ENCODE peak calls at places on chromosomes 11 and 22, in four cellular contexts. K is endodermal cell; I is Peyer's patch; B is CD4-positive, CD25-positive, alpha-beta regulatory T cell. E is an unnamed sample.

GRCh38 chr11:62974848-62975522 is 9.8 kb downstream of the SLC22A6 start:
- DNase-seq in K (peak; percentile 82), I (peak; percentile 79), B (no peak), E (no peak)

GRCh38 chr11:112417339-112417738 is 156.7 kb upstream of the PLET1 start:
- DNase-seq in K (no peak), I (no peak), B (no peak), E (no peak)

GRCh38 chr11:57484141-57484710 is 23.9 kb downstream of the RTN4RL2 start:
- DNase-seq in K (no peak), I (peak; percentile 53), B (no peak), E (no peak)

GRCh38 chr22:41873391-41873790 is 40.5 kb downstream of the SREBF2 start:
- DNase-seq in K (no peak), I (no peak), B (peak; percentile 27), E (no peak)

GRCh38 chr11:8071616-8072581 is 9.1 kb upstream of the TUB start:
- DNase-seq in K (peak; percentile 70), I (peak; percentile 41), B (no peak), E (no peak)

GRCh38 chr11:1152316-1153104 is 5.2 kb upstream of the MUC5AC start:
- DNase-seq in K (no peak), I (peak; percentile 38), B (no peak), E (peak; percentile 71)

GRCh38 chr11:71356280-71356876 is 91.8 kb downstream of the DHCR7 start:
- DNase-seq in K (no peak), I (no peak), B (no peak), E (no peak)

GRCh38 chr22:33393432-33393831 is 335.3 kb upstream of the SYN3 start:
- DNase-seq in K (no peak), I (no peak), B (no peak), E (no peak)

GRCh38 chr11:71502871-71503435 is 24.1 kb upstream of the KRTAP5-7 start:
- DNase-seq in K (no peak), I (no peak), B (no peak), E (no peak)

GRCh38 chr11:121540627-121541026 is 87.9 kb upstream of the SORL1-AS1 start:
- DNase-seq in K (no peak), I (no peak), B (no peak), E (no peak)

GRCh38 chr11:118618115-118618990 is 10.9 kb downstream of the PHLDB1 start:
- DNase-seq in K (peak; percentile 55), I (peak; percentile 69), B (no peak), E (peak; percentile 68)

GRCh38 chr11:108019870-108020540 is 11.3 kb downstream of the CUL5 start:
- DNase-seq in K (no peak), I (no peak), B (no peak), E (no peak)

GRCh38 chr11:22725079-22725478 is 58.7 kb downstream of the GAS2 start:
- DNase-seq in K (no peak), I (no peak), B (no peak), E (no peak)

GRCh38 chr11:77473001-77473800 is 693 bp downstream of the PAK1 start:
- DNase-seq in K (peak; percentile 89), I (peak; percentile 66), B (peak; percentile 51), E (no peak)

GRCh38 chr11:59555601-59556114 is 44.3 kb downstream of the OR4D9 start:
- DNase-seq in K (no peak), I (no peak), B (no peak), E (no peak)

GRCh38 chr11:77665240-77665965 is 27.8 kb upstream of the CLNS1A start:
- DNase-seq in K (no peak), I (no peak), B (no peak), E (no peak)

GRCh38 chr11:7555067-7555699 is 41.4 kb downstream of the PPFIBP2 start:
- DNase-seq in K (peak; percentile 17), I (peak; percentile 88), B (no peak), E (no peak)

GRCh38 chr22:37248251-37248650 is 4.2 kb upstream of the RAC2 start:
- DNase-seq in K (peak; percentile 24), I (peak; percentile 46), B (no peak), E (peak; percentile 45)

GRCh38 chr11:125285844-125286243 is 121.3 kb downstream of the PKNOX2 start:
- DNase-seq in K (no peak), I (no peak), B (no peak), E (no peak)

GRCh38 chr22:22125579-22126468 is 118.8 kb upstream of the VPREB1 start:
- DNase-seq in K (no peak), I (no peak), B (no peak), E (no peak)

GRCh38 chr11:45635907-45636306 is 29.5 kb downstream of the CHST1 start:
- DNase-seq in K (no peak), I (no peak), B (no peak), E (peak; percentile 31)

GRCh38 chr22:45877036-45877380 is 100.0 kb downstream of the WNT7B start:
- DNase-seq in K (no peak), I (no peak), B (no peak), E (no peak)

GRCh38 chr11:71064183-71064582 is 188.2 kb downstream of the SHANK2 start:
- DNase-seq in K (no peak), I (no peak), B (no peak), E (no peak)

GRCh38 chr11:117600261-117600783 is 196.7 kb downstream of the DSCAML1 start:
- DNase-seq in K (peak; percentile 75), I (no peak), B (no peak), E (no peak)

GRCh38 chr11:35886759-35887158 is 57.1 kb upstream of the LDLRAD3 start:
- DNase-seq in K (no peak), I (no peak), B (no peak), E (no peak)

GRCh38 chr11:45158210-45158644 is 11.8 kb downstream of the PRDM11 start:
- DNase-seq in K (peak; percentile 51), I (no peak), B (no peak), E (no peak)

GRCh38 chr22:32469799-32470212 is 4.8 kb upstream of the FBXO7 start:
- DNase-seq in K (no peak), I (no peak), B (no peak), E (peak; percentile 88)

GRCh38 chr22:38872831-38873248 is 824 bp upstream of the CBX6 start:
- DNase-seq in K (peak; percentile 81), I (peak; percentile 62), B (no peak), E (no peak)

GRCh38 chr22:50727678-50728522 is 10.1 kb upstream of the ACR start:
- DNase-seq in K (no peak), I (no peak), B (no peak), E (no peak)

GRCh38 chr22:50724616-50725015 is 13.4 kb upstream of the ACR start:
- DNase-seq in K (no peak), I (no peak), B (no peak), E (no peak)

GRCh38 chr22:50723991-50724390 is 14.0 kb upstream of the ACR start:
- DNase-seq in K (no peak), I (peak; percentile 55), B (no peak), E (no peak)

GRCh38 chr22:50726643-50727340 is 11.2 kb upstream of the ACR start:
- DNase-seq in K (peak; percentile 73), I (no peak), B (no peak), E (no peak)

GRCh38 chr22:50725597-50725996 is 12.4 kb upstream of the ACR start:
- DNase-seq in K (no peak), I (no peak), B (no peak), E (no peak)
- H3K4me3 ChIP-seq in K (no peak overlapping the region), I (no peak overlapping the region), B (no peak overlapping the region), E (no peak overlapping the region)

GRCh38 chr11:67366546-67366945 is 6.9 kb downstream of the CLCF1 start:
- DNase-seq in K (no peak), I (no peak), B (no peak), E (no peak)
- H3K4me1 ChIP-seq in K (peaks cover 7% of the 10 kb centered on the region), I (peaks cover 23% of the 10 kb centered on the region), B (peaks cover 21% of the 10 kb centered on the region), E (peaks cover 12% of the 10 kb centered on the region)

DNA sequence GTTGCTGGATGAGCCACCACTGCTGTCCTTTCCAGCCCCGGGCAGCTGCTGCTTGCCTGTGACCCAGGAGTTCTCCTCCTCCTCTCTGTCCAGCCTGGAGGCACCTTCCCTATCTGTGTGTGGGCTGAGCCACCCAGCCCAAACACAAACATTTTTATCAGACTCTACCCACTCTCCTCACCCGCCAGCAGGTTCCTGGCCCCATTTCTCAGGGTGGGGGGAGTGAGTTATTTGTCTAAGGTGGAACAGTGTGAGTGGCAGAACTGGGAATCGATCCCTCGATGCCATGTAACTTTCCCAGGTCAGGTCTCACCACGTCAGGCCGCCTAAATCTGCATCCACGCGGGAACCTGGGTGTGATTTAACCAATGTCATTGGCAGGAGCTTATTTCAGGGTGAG is 20.8 kb upstream of the SMIM38 start:
- DNase-seq in K (no peak), I (peak; percentile 14), B (no peak), E (peak; percentile 95)
- H3K9me3 ChIP-seq in K (peaks cover 10% of the 10 kb centered on the region), I (no peaks in the 10 kb centered on the region), B (no peaks in the 10 kb centered on the region), E (peaks cover 18% of the 10 kb centered on the region)

GRCh38 chr11:33828604-33829429 is 54.5 kb upstream of the FBXO3 start:
- DNase-seq in K (peak; percentile 61), I (no peak), B (no peak), E (no peak)

GRCh38 chr11:33832676-33833075 is 58.4 kb upstream of the FBXO3 start:
- DNase-seq in K (no peak), I (no peak), B (no peak), E (no peak)

GRCh38 chr11:33827206-33827605 is 52.9 kb upstream of the FBXO3 start:
- DNase-seq in K (no peak), I (no peak), B (no peak), E (no peak)

GRCh38 chr11:33829430-33830141 is 55.3 kb upstream of the FBXO3 start:
- DNase-seq in K (peak; percentile 90), I (peak; percentile 72), B (peak; percentile 44), E (peak; percentile 56)

DNA sequence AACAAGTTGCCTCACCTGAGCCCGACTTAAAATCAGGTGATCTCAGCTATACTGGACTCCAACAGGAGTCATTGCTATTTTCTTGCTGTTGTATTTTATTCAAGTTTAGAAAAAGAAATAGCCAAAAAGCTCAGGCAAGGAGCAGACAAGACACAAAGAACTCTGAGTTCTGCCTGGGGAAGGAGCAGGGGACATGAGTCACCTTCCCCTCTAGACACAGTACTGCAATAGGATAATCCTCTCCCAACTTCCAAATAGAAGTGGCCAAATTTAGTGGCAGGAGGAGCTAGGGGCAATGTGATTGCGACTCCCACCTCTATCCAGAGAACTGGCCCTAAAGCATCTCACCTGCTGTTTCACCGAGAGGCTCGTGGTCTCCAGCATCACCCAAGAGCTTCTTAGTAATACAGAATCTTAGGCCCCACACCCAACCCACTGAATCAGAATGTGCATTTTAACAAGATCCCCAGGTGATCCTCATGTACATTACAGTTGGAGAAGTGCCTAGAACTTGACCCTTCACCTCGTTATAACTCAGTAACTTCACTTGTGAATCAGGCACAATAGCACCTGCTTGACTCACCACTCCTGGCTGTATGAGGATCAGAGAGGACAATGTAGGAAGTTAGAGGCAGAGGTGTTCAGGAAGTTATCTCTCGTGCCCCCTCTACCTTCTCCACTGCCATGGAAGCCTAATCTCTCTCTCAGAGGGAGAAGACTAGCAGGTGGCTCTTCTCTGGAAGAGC is 56.8 kb upstream of the FBXO3 start:
- DNase-seq in K (no peak), I (no peak), B (no peak), E (no peak)
- H3K4me3 ChIP-seq in K (no peak overlapping the region), I (no peak overlapping the region), B (no peak overlapping the region), E (no peak overlapping the region)

GRCh38 chr11:86194998-86195397 is 49.6 kb upstream of the EED start:
- DNase-seq in K (no peak), I (no peak), B (no peak), E (no peak)
- H3K4me1 ChIP-seq in K (no peaks in the 10 kb centered on the region), I (no peaks in the 10 kb centered on the region), B (peaks cover 11% of the 10 kb centered on the region), E (peaks cover 7% of the 10 kb centered on the region)

DNA sequence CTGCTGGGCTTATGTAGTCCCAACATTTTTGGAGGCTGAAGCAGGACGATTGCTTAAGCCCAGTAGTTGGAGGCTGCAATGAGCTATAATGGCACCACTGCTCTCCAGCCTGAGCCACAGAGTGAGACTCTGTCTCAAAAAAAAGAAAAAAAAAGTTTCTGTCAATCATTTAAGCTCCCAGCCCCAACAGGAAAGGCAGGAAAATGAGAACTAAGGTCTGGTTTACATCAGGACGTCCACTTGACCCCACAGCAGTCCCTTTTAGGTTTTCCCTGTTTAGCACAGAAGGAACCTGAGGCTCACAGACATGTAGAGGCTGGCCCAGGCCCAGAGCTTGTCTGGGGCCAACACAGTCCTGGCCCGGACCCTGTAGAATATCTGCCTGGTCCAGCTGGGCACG is 9.2 kb upstream of the TTLL1 start:
- DNase-seq in K (no peak), I (no peak), B (no peak), E (no peak)
- H3K9me3 ChIP-seq in K (peaks cover 7% of the 10 kb centered on the region), I (no peaks in the 10 kb centered on the region), B (peaks cover 8% of the 10 kb centered on the region), E (peaks cover 9% of the 10 kb centered on the region)